ENCODE peak calls at places on chromosomes 2 and 18, in nine cellular contexts. One of them, this sample, is unnamed.

GRCh38 chr2:102186676-102187190 is at the start of gene IL1RL2:
- DNase-seq in heart left ventricle: no peak
- DNase-seq in GM10248: no peak
- DNase-seq in stimulated activated effector memory CD8-positive, alpha-beta T cell treated with anti-CD3 and anti-CD28 coated beads, Interleukin-12 subunit alpha, Interleukin-12 subunit beta, amount 100 ng/mL, for 72 hours: no peak
- DNase-seq in GM23248: peak
- DNase-seq in neural progenitor cell: no peak
- DNase-seq in H7: peak
- DNase-seq in head of caudate nucleus: no peak
- DNase-seq in stimulated activated CD8-positive, alpha-beta memory T cell treated with anti-CD3 and anti-CD28 coated beads, Interleukin-4, amount 100 ng/mL, for 4 hours: no peak
- DNase-seq in this sample: no peak

GRCh38 chr2:44441200-44441599 is 79.5 kb downstream of the CAMKMT start:
- DNase-seq in heart left ventricle: no peak
- DNase-seq in GM10248: no peak
- DNase-seq in stimulated activated effector memory CD8-positive, alpha-beta T cell treated with anti-CD3 and anti-CD28 coated beads, Interleukin-12 subunit alpha, Interleukin-12 subunit beta, amount 100 ng/mL, for 72 hours: no peak
- DNase-seq in GM23248: peak
- DNase-seq in neural progenitor cell: no peak
- DNase-seq in H7: no peak
- DNase-seq in head of caudate nucleus: no peak
- DNase-seq in stimulated activated CD8-positive, alpha-beta memory T cell treated with anti-CD3 and anti-CD28 coated beads, Interleukin-4, amount 100 ng/mL, for 4 hours: no peak
- DNase-seq in this sample: no peak

GRCh38 chr18:48545690-48546365 is 7.0 kb downstream of the CTIF start:
- DNase-seq in heart left ventricle: peak
- DNase-seq in GM10248: no peak
- DNase-seq in stimulated activated effector memory CD8-positive, alpha-beta T cell treated with anti-CD3 and anti-CD28 coated beads, Interleukin-12 subunit alpha, Interleukin-12 subunit beta, amount 100 ng/mL, for 72 hours: no peak
- DNase-seq in GM23248: peak
- DNase-seq in neural progenitor cell: peak
- DNase-seq in H7: peak
- DNase-seq in head of caudate nucleus: peak
- DNase-seq in stimulated activated CD8-positive, alpha-beta memory T cell treated with anti-CD3 and anti-CD28 coated beads, Interleukin-4, amount 100 ng/mL, for 4 hours: no peak
- DNase-seq in this sample: peak

GRCh38 chr2:24191156-24191555 is 16.3 kb downstream of the FAM228A start:
- DNase-seq in heart left ventricle: no peak
- DNase-seq in GM10248: no peak
- DNase-seq in stimulated activated effector memory CD8-positive, alpha-beta T cell treated with anti-CD3 and anti-CD28 coated beads, Interleukin-12 subunit alpha, Interleukin-12 subunit beta, amount 100 ng/mL, for 72 hours: no peak
- DNase-seq in GM23248: no peak
- DNase-seq in neural progenitor cell: no peak
- DNase-seq in H7: no peak
- DNase-seq in head of caudate nucleus: no peak
- DNase-seq in stimulated activated CD8-positive, alpha-beta memory T cell treated with anti-CD3 and anti-CD28 coated beads, Interleukin-4, amount 100 ng/mL, for 4 hours: no peak
- DNase-seq in this sample: no peak

GRCh38 chr2:74668087-74668486 is 14.0 kb downstream of the SEMA4F start:
- DNase-seq in heart left ventricle: no peak
- DNase-seq in GM10248: no peak
- DNase-seq in stimulated activated effector memory CD8-positive, alpha-beta T cell treated with anti-CD3 and anti-CD28 coated beads, Interleukin-12 subunit alpha, Interleukin-12 subunit beta, amount 100 ng/mL, for 72 hours: no peak
- DNase-seq in GM23248: no peak
- DNase-seq in neural progenitor cell: no peak
- DNase-seq in H7: no peak
- DNase-seq in head of caudate nucleus: no peak
- DNase-seq in stimulated activated CD8-positive, alpha-beta memory T cell treated with anti-CD3 and anti-CD28 coated beads, Interleukin-4, amount 100 ng/mL, for 4 hours: no peak
- DNase-seq in this sample: no peak

GRCh38 chr2:23806665-23807064 is 120.3 kb downstream of the ATAD2B start:
- DNase-seq in heart left ventricle: no peak
- DNase-seq in GM10248: no peak
- DNase-seq in stimulated activated effector memory CD8-positive, alpha-beta T cell treated with anti-CD3 and anti-CD28 coated beads, Interleukin-12 subunit alpha, Interleukin-12 subunit beta, amount 100 ng/mL, for 72 hours: no peak
- DNase-seq in GM23248: no peak
- DNase-seq in neural progenitor cell: no peak
- DNase-seq in H7: no peak
- DNase-seq in head of caudate nucleus: no peak
- DNase-seq in stimulated activated CD8-positive, alpha-beta memory T cell treated with anti-CD3 and anti-CD28 coated beads, Interleukin-4, amount 100 ng/mL, for 4 hours: no peak
- DNase-seq in this sample: no peak

GRCh38 chr18:58335821-58336220 is 291.8 kb downstream of the NEDD4L start:
- DNase-seq in heart left ventricle: no peak
- DNase-seq in GM10248: no peak
- DNase-seq in stimulated activated effector memory CD8-positive, alpha-beta T cell treated with anti-CD3 and anti-CD28 coated beads, Interleukin-12 subunit alpha, Interleukin-12 subunit beta, amount 100 ng/mL, for 72 hours: no peak
- DNase-seq in GM23248: no peak
- DNase-seq in neural progenitor cell: no peak
- DNase-seq in H7: peak
- DNase-seq in head of caudate nucleus: no peak
- DNase-seq in stimulated activated CD8-positive, alpha-beta memory T cell treated with anti-CD3 and anti-CD28 coated beads, Interleukin-4, amount 100 ng/mL, for 4 hours: no peak
- DNase-seq in this sample: no peak

GRCh38 chr2:151508519-151508918 is 98.8 kb downstream of the RIF1 start:
- DNase-seq in heart left ventricle: no peak
- DNase-seq in GM10248: no peak
- DNase-seq in stimulated activated effector memory CD8-positive, alpha-beta T cell treated with anti-CD3 and anti-CD28 coated beads, Interleukin-12 subunit alpha, Interleukin-12 subunit beta, amount 100 ng/mL, for 72 hours: no peak
- DNase-seq in GM23248: no peak
- DNase-seq in neural progenitor cell: no peak
- DNase-seq in H7: no peak
- DNase-seq in head of caudate nucleus: no peak
- DNase-seq in stimulated activated CD8-positive, alpha-beta memory T cell treated with anti-CD3 and anti-CD28 coated beads, Interleukin-4, amount 100 ng/mL, for 4 hours: no peak
- DNase-seq in this sample: no peak

GRCh38 chr18:58527116-58528010 is 101.5 kb downstream of the ALPK2 start:
- DNase-seq in heart left ventricle: no peak
- DNase-seq in GM10248: no peak
- DNase-seq in stimulated activated effector memory CD8-positive, alpha-beta T cell treated with anti-CD3 and anti-CD28 coated beads, Interleukin-12 subunit alpha, Interleukin-12 subunit beta, amount 100 ng/mL, for 72 hours: no peak
- DNase-seq in GM23248: peak
- DNase-seq in neural progenitor cell: no peak
- DNase-seq in H7: no peak
- DNase-seq in head of caudate nucleus: no peak
- DNase-seq in stimulated activated CD8-positive, alpha-beta memory T cell treated with anti-CD3 and anti-CD28 coated beads, Interleukin-4, amount 100 ng/mL, for 4 hours: no peak
- DNase-seq in this sample: no peak

GRCh38 chr2:223576873-223577272 is 25.3 kb downstream of the SCG2 start:
- DNase-seq in heart left ventricle: no peak
- DNase-seq in GM10248: no peak
- DNase-seq in stimulated activated effector memory CD8-positive, alpha-beta T cell treated with anti-CD3 and anti-CD28 coated beads, Interleukin-12 subunit alpha, Interleukin-12 subunit beta, amount 100 ng/mL, for 72 hours: no peak
- DNase-seq in GM23248: peak
- DNase-seq in neural progenitor cell: no peak
- DNase-seq in H7: no peak
- DNase-seq in head of caudate nucleus: no peak
- DNase-seq in stimulated activated CD8-positive, alpha-beta memory T cell treated with anti-CD3 and anti-CD28 coated beads, Interleukin-4, amount 100 ng/mL, for 4 hours: no peak
- DNase-seq in this sample: peak

GRCh38 chr2:173076557-173077345 is 1.1 kb downstream of the MAP3K20 start:
- DNase-seq in heart left ventricle: peak
- DNase-seq in GM10248: peak
- DNase-seq in stimulated activated effector memory CD8-positive, alpha-beta T cell treated with anti-CD3 and anti-CD28 coated beads, Interleukin-12 subunit alpha, Interleukin-12 subunit beta, amount 100 ng/mL, for 72 hours: no peak
- DNase-seq in GM23248: peak
- DNase-seq in neural progenitor cell: peak
- DNase-seq in H7: peak
- DNase-seq in head of caudate nucleus: peak
- DNase-seq in stimulated activated CD8-positive, alpha-beta memory T cell treated with anti-CD3 and anti-CD28 coated beads, Interleukin-4, amount 100 ng/mL, for 4 hours: no peak
- DNase-seq in this sample: peak

GRCh38 chr18:9188359-9189231 is 52.0 kb downstream of the ANKRD12 start:
- DNase-seq in heart left ventricle: no peak
- DNase-seq in GM10248: no peak
- DNase-seq in stimulated activated effector memory CD8-positive, alpha-beta T cell treated with anti-CD3 and anti-CD28 coated beads, Interleukin-12 subunit alpha, Interleukin-12 subunit beta, amount 100 ng/mL, for 72 hours: no peak
- DNase-seq in GM23248: no peak
- DNase-seq in neural progenitor cell: no peak
- DNase-seq in H7: no peak
- DNase-seq in head of caudate nucleus: no peak
- DNase-seq in stimulated activated CD8-positive, alpha-beta memory T cell treated with anti-CD3 and anti-CD28 coated beads, Interleukin-4, amount 100 ng/mL, for 4 hours: no peak
- DNase-seq in this sample: no peak

GRCh38 chr2:159030674-159031380 is 62.4 kb downstream of the TANC1 start:
- DNase-seq in heart left ventricle: peak
- DNase-seq in GM10248: no peak
- DNase-seq in stimulated activated effector memory CD8-positive, alpha-beta T cell treated with anti-CD3 and anti-CD28 coated beads, Interleukin-12 subunit alpha, Interleukin-12 subunit beta, amount 100 ng/mL, for 72 hours: no peak
- DNase-seq in GM23248: peak
- DNase-seq in neural progenitor cell: peak
- DNase-seq in H7: peak
- DNase-seq in head of caudate nucleus: no peak
- DNase-seq in stimulated activated CD8-positive, alpha-beta memory T cell treated with anti-CD3 and anti-CD28 coated beads, Interleukin-4, amount 100 ng/mL, for 4 hours: no peak
- DNase-seq in this sample: peak

GRCh38 chr2:236919209-236919608 is 166.5 kb upstream of the COPS8 start:
- DNase-seq in heart left ventricle: no peak
- DNase-seq in GM10248: no peak
- DNase-seq in stimulated activated effector memory CD8-positive, alpha-beta T cell treated with anti-CD3 and anti-CD28 coated beads, Interleukin-12 subunit alpha, Interleukin-12 subunit beta, amount 100 ng/mL, for 72 hours: peak
- DNase-seq in GM23248: peak
- DNase-seq in neural progenitor cell: no peak
- DNase-seq in H7: no peak
- DNase-seq in head of caudate nucleus: no peak
- DNase-seq in stimulated activated CD8-positive, alpha-beta memory T cell treated with anti-CD3 and anti-CD28 coated beads, Interleukin-4, amount 100 ng/mL, for 4 hours: no peak
- DNase-seq in this sample: no peak

GRCh38 chr2:228869601-228870264 is 401.4 kb downstream of the PID1 start:
- DNase-seq in heart left ventricle: no peak
- DNase-seq in GM10248: no peak
- DNase-seq in stimulated activated effector memory CD8-positive, alpha-beta T cell treated with anti-CD3 and anti-CD28 coated beads, Interleukin-12 subunit alpha, Interleukin-12 subunit beta, amount 100 ng/mL, for 72 hours: no peak
- DNase-seq in GM23248: no peak
- DNase-seq in neural progenitor cell: no peak
- DNase-seq in H7: peak
- DNase-seq in head of caudate nucleus: no peak
- DNase-seq in stimulated activated CD8-positive, alpha-beta memory T cell treated with anti-CD3 and anti-CD28 coated beads, Interleukin-4, amount 100 ng/mL, for 4 hours: no peak
- DNase-seq in this sample: no peak

GRCh38 chr2:61707984-61708852 is 145.6 kb downstream of the FAM161A start:
- DNase-seq in heart left ventricle: no peak
- DNase-seq in GM10248: peak
- DNase-seq in stimulated activated effector memory CD8-positive, alpha-beta T cell treated with anti-CD3 and anti-CD28 coated beads, Interleukin-12 subunit alpha, Interleukin-12 subunit beta, amount 100 ng/mL, for 72 hours: no peak
- DNase-seq in GM23248: peak
- DNase-seq in neural progenitor cell: peak
- DNase-seq in H7: no peak
- DNase-seq in head of caudate nucleus: peak
- DNase-seq in stimulated activated CD8-positive, alpha-beta memory T cell treated with anti-CD3 and anti-CD28 coated beads, Interleukin-4, amount 100 ng/mL, for 4 hours: no peak
- DNase-seq in this sample: peak

GRCh38 chr2:142937347-142937746 is 59.9 kb downstream of the KYNU start:
- DNase-seq in heart left ventricle: no peak
- DNase-seq in GM10248: no peak
- DNase-seq in stimulated activated effector memory CD8-positive, alpha-beta T cell treated with anti-CD3 and anti-CD28 coated beads, Interleukin-12 subunit alpha, Interleukin-12 subunit beta, amount 100 ng/mL, for 72 hours: no peak
- DNase-seq in GM23248: peak
- DNase-seq in neural progenitor cell: no peak
- DNase-seq in H7: no peak
- DNase-seq in head of caudate nucleus: no peak
- DNase-seq in stimulated activated CD8-positive, alpha-beta memory T cell treated with anti-CD3 and anti-CD28 coated beads, Interleukin-4, amount 100 ng/mL, for 4 hours: no peak
- DNase-seq in this sample: peak

GRCh38 chr2:105438104-105438929 is 39.5 kb upstream of the FHL2 start:
- DNase-seq in heart left ventricle: peak
- DNase-seq in GM10248: no peak
- DNase-seq in stimulated activated effector memory CD8-positive, alpha-beta T cell treated with anti-CD3 and anti-CD28 coated beads, Interleukin-12 subunit alpha, Interleukin-12 subunit beta, amount 100 ng/mL, for 72 hours: no peak
- DNase-seq in GM23248: no peak
- DNase-seq in neural progenitor cell: peak
- DNase-seq in H7: no peak
- DNase-seq in head of caudate nucleus: no peak
- DNase-seq in stimulated activated CD8-positive, alpha-beta memory T cell treated with anti-CD3 and anti-CD28 coated beads, Interleukin-4, amount 100 ng/mL, for 4 hours: no peak
- DNase-seq in this sample: peak

GRCh38 chr18:32674491-32674890 is 98.3 kb downstream of the KLHL14 start:
- DNase-seq in heart left ventricle: no peak
- DNase-seq in GM10248: no peak
- DNase-seq in stimulated activated effector memory CD8-positive, alpha-beta T cell treated with anti-CD3 and anti-CD28 coated beads, Interleukin-12 subunit alpha, Interleukin-12 subunit beta, amount 100 ng/mL, for 72 hours: no peak
- DNase-seq in GM23248: peak
- DNase-seq in neural progenitor cell: peak
- DNase-seq in H7: peak
- DNase-seq in head of caudate nucleus: no peak
- DNase-seq in stimulated activated CD8-positive, alpha-beta memory T cell treated with anti-CD3 and anti-CD28 coated beads, Interleukin-4, amount 100 ng/mL, for 4 hours: no peak
- DNase-seq in this sample: no peak

GRCh38 chr2:86498468-86499260 is 57.5 kb downstream of the KDM3A start:
- DNase-seq in heart left ventricle: no peak
- DNase-seq in GM10248: no peak
- DNase-seq in stimulated activated effector memory CD8-positive, alpha-beta T cell treated with anti-CD3 and anti-CD28 coated beads, Interleukin-12 subunit alpha, Interleukin-12 subunit beta, amount 100 ng/mL, for 72 hours: no peak
- DNase-seq in GM23248: peak
- DNase-seq in neural progenitor cell: no peak
- DNase-seq in H7: no peak
- DNase-seq in head of caudate nucleus: no peak
- DNase-seq in stimulated activated CD8-positive, alpha-beta memory T cell treated with anti-CD3 and anti-CD28 coated beads, Interleukin-4, amount 100 ng/mL, for 4 hours: no peak
- DNase-seq in this sample: peak

GRCh38 chr2:127683766-127684165 is 8.4 kb upstream of the LIMS2 start:
- DNase-seq in heart left ventricle: peak
- DNase-seq in GM10248: no peak
- DNase-seq in stimulated activated effector memory CD8-positive, alpha-beta T cell treated with anti-CD3 and anti-CD28 coated beads, Interleukin-12 subunit alpha, Interleukin-12 subunit beta, amount 100 ng/mL, for 72 hours: no peak
- DNase-seq in GM23248: no peak
- DNase-seq in neural progenitor cell: no peak
- DNase-seq in H7: no peak
- DNase-seq in head of caudate nucleus: no peak
- DNase-seq in stimulated activated CD8-positive, alpha-beta memory T cell treated with anti-CD3 and anti-CD28 coated beads, Interleukin-4, amount 100 ng/mL, for 4 hours: no peak
- DNase-seq in this sample: no peak

GRCh38 chr18:72762505-72763122 is 105.2 kb downstream of the NETO1 start:
- DNase-seq in heart left ventricle: no peak
- DNase-seq in GM10248: peak
- DNase-seq in stimulated activated effector memory CD8-positive, alpha-beta T cell treated with anti-CD3 and anti-CD28 coated beads, Interleukin-12 subunit alpha, Interleukin-12 subunit beta, amount 100 ng/mL, for 72 hours: no peak
- DNase-seq in GM23248: peak
- DNase-seq in neural progenitor cell: peak
- DNase-seq in H7: no peak
- DNase-seq in head of caudate nucleus: peak
- DNase-seq in stimulated activated CD8-positive, alpha-beta memory T cell treated with anti-CD3 and anti-CD28 coated beads, Interleukin-4, amount 100 ng/mL, for 4 hours: no peak
- DNase-seq in this sample: peak

GRCh38 chr2:55422876-55423275 is 3.2 kb upstream of the CCDC88A start:
- DNase-seq in heart left ventricle: no peak
- DNase-seq in GM10248: no peak
- DNase-seq in stimulated activated effector memory CD8-positive, alpha-beta T cell treated with anti-CD3 and anti-CD28 coated beads, Interleukin-12 subunit alpha, Interleukin-12 subunit beta, amount 100 ng/mL, for 72 hours: no peak
- DNase-seq in GM23248: no peak
- DNase-seq in neural progenitor cell: no peak
- DNase-seq in H7: no peak
- DNase-seq in head of caudate nucleus: no peak
- DNase-seq in stimulated activated CD8-positive, alpha-beta memory T cell treated with anti-CD3 and anti-CD28 coated beads, Interleukin-4, amount 100 ng/mL, for 4 hours: no peak
- DNase-seq in this sample: no peak

GRCh38 chr18:61870151-61870550 is 22.7 kb downstream of the RNF152 start:
- DNase-seq in heart left ventricle: no peak
- DNase-seq in GM10248: no peak
- DNase-seq in stimulated activated effector memory CD8-positive, alpha-beta T cell treated with anti-CD3 and anti-CD28 coated beads, Interleukin-12 subunit alpha, Interleukin-12 subunit beta, amount 100 ng/mL, for 72 hours: no peak
- DNase-seq in GM23248: peak
- DNase-seq in neural progenitor cell: no peak
- DNase-seq in H7: no peak
- DNase-seq in head of caudate nucleus: no peak
- DNase-seq in stimulated activated CD8-positive, alpha-beta memory T cell treated with anti-CD3 and anti-CD28 coated beads, Interleukin-4, amount 100 ng/mL, for 4 hours: no peak
- DNase-seq in this sample: no peak

GRCh38 chr2:64262068-64262467 is 117.8 kb upstream of the PELI1 start:
- DNase-seq in heart left ventricle: no peak
- DNase-seq in GM10248: no peak
- DNase-seq in stimulated activated effector memory CD8-positive, alpha-beta T cell treated with anti-CD3 and anti-CD28 coated beads, Interleukin-12 subunit alpha, Interleukin-12 subunit beta, amount 100 ng/mL, for 72 hours: no peak
- DNase-seq in GM23248: no peak
- DNase-seq in neural progenitor cell: no peak
- DNase-seq in H7: no peak
- DNase-seq in head of caudate nucleus: no peak
- DNase-seq in stimulated activated CD8-positive, alpha-beta memory T cell treated with anti-CD3 and anti-CD28 coated beads, Interleukin-4, amount 100 ng/mL, for 4 hours: no peak
- DNase-seq in this sample: peak

GRCh38 chr2:146523218-146523617 is 1321.6 kb upstream of the ACVR2A start:
- DNase-seq in heart left ventricle: no peak
- DNase-seq in GM10248: no peak
- DNase-seq in stimulated activated effector memory CD8-positive, alpha-beta T cell treated with anti-CD3 and anti-CD28 coated beads, Interleukin-12 subunit alpha, Interleukin-12 subunit beta, amount 100 ng/mL, for 72 hours: no peak
- DNase-seq in GM23248: peak
- DNase-seq in neural progenitor cell: no peak
- DNase-seq in H7: no peak
- DNase-seq in head of caudate nucleus: no peak
- DNase-seq in stimulated activated CD8-positive, alpha-beta memory T cell treated with anti-CD3 and anti-CD28 coated beads, Interleukin-4, amount 100 ng/mL, for 4 hours: no peak
- DNase-seq in this sample: no peak

GRCh38 chr2:207337234-207338219 is 171.8 kb upstream of the KLF7 start:
- DNase-seq in heart left ventricle: no peak
- DNase-seq in GM10248: no peak
- DNase-seq in stimulated activated effector memory CD8-positive, alpha-beta T cell treated with anti-CD3 and anti-CD28 coated beads, Interleukin-12 subunit alpha, Interleukin-12 subunit beta, amount 100 ng/mL, for 72 hours: no peak
- DNase-seq in GM23248: peak
- DNase-seq in neural progenitor cell: no peak
- DNase-seq in H7: no peak
- DNase-seq in head of caudate nucleus: no peak
- DNase-seq in stimulated activated CD8-positive, alpha-beta memory T cell treated with anti-CD3 and anti-CD28 coated beads, Interleukin-4, amount 100 ng/mL, for 4 hours: no peak
- DNase-seq in this sample: peak

GRCh38 chr2:219449609-219450008 is 15.0 kb downstream of the SPEG start:
- DNase-seq in heart left ventricle: peak
- DNase-seq in GM10248: no peak
- DNase-seq in stimulated activated effector memory CD8-positive, alpha-beta T cell treated with anti-CD3 and anti-CD28 coated beads, Interleukin-12 subunit alpha, Interleukin-12 subunit beta, amount 100 ng/mL, for 72 hours: no peak
- DNase-seq in GM23248: no peak
- DNase-seq in neural progenitor cell: no peak
- DNase-seq in H7: no peak
- DNase-seq in head of caudate nucleus: no peak
- DNase-seq in stimulated activated CD8-positive, alpha-beta memory T cell treated with anti-CD3 and anti-CD28 coated beads, Interleukin-4, amount 100 ng/mL, for 4 hours: no peak
- DNase-seq in this sample: no peak

GRCh38 chr2:54015809-54016703 is 45.3 kb upstream of the PSME4 start:
- DNase-seq in heart left ventricle: no peak
- DNase-seq in GM10248: no peak
- DNase-seq in stimulated activated effector memory CD8-positive, alpha-beta T cell treated with anti-CD3 and anti-CD28 coated beads, Interleukin-12 subunit alpha, Interleukin-12 subunit beta, amount 100 ng/mL, for 72 hours: no peak
- DNase-seq in GM23248: peak
- DNase-seq in neural progenitor cell: no peak
- DNase-seq in H7: no peak
- DNase-seq in head of caudate nucleus: no peak
- DNase-seq in stimulated activated CD8-positive, alpha-beta memory T cell treated with anti-CD3 and anti-CD28 coated beads, Interleukin-4, amount 100 ng/mL, for 4 hours: no peak
- DNase-seq in this sample: peak

GRCh38 chr2:25929789-25930473 is 51.6 kb upstream of the ASXL2 start:
- DNase-seq in heart left ventricle: no peak
- DNase-seq in GM10248: no peak
- DNase-seq in stimulated activated effector memory CD8-positive, alpha-beta T cell treated with anti-CD3 and anti-CD28 coated beads, Interleukin-12 subunit alpha, Interleukin-12 subunit beta, amount 100 ng/mL, for 72 hours: no peak
- DNase-seq in GM23248: no peak
- DNase-seq in neural progenitor cell: no peak
- DNase-seq in H7: no peak
- DNase-seq in head of caudate nucleus: no peak
- DNase-seq in stimulated activated CD8-positive, alpha-beta memory T cell treated with anti-CD3 and anti-CD28 coated beads, Interleukin-4, amount 100 ng/mL, for 4 hours: no peak
- DNase-seq in this sample: no peak

GRCh38 chr2:109195193-109196045 is 66.4 kb downstream of the SH3RF3 start:
- DNase-seq in heart left ventricle: no peak
- DNase-seq in GM10248: no peak
- DNase-seq in stimulated activated effector memory CD8-positive, alpha-beta T cell treated with anti-CD3 and anti-CD28 coated beads, Interleukin-12 subunit alpha, Interleukin-12 subunit beta, amount 100 ng/mL, for 72 hours: no peak
- DNase-seq in GM23248: no peak
- DNase-seq in neural progenitor cell: no peak
- DNase-seq in H7: peak
- DNase-seq in head of caudate nucleus: no peak
- DNase-seq in stimulated activated CD8-positive, alpha-beta memory T cell treated with anti-CD3 and anti-CD28 coated beads, Interleukin-4, amount 100 ng/mL, for 4 hours: no peak
- DNase-seq in this sample: no peak

This sample was measured in HT1080.